ENCODE peak calls at places on chromosome 9, in six cellular contexts. Z is K562, U is A549, H is HepG2, A is IMR-90, V is GM12878. G is an unnamed sample.

GRCh38 chr9:124721109-124721850 is 49.8 kb downstream of the NR6A1 start:
- DNase-seq in Z (no peak), U (peak), H (peak), A (peak), V (no peak), G (no peak)

GRCh38 chr9:128026255-128027165 is 40.6 kb downstream of the NAIF1 start:
- DNase-seq in Z (no peak), U (peak), H (no peak), A (no peak), V (peak), G (no peak)

GRCh38 chr9:88085481-88085880 is 52.8 kb downstream of the SPATA31C2 start:
- DNase-seq in Z (peak), U (no peak), H (no peak), A (no peak), V (no peak), G (no peak)

GRCh38 chr9:2599896-2600295 is 21.7 kb upstream of the VLDLR start:
- DNase-seq in Z (no peak), U (no peak), H (no peak), A (peak), V (no peak), G (no peak)

GRCh38 chr9:124792976-124793594 is 16.2 kb downstream of the OLFML2A start:
- DNase-seq in Z (no peak), U (no peak), H (no peak), A (peak), V (no peak), G (no peak)

GRCh38 chr9:128735373-128735772 is 11.4 kb upstream of the ZDHHC12 start:
- DNase-seq in Z (no peak), U (no peak), H (no peak), A (no peak), V (no peak), G (no peak)

GRCh38 chr9:33939924-33940874 is 108.5 kb downstream of the UBAP2 start:
- DNase-seq in Z (no peak), U (peak), H (peak), A (no peak), V (no peak), G (no peak)

GRCh38 chr9:135508211-135508820 is 7.8 kb downstream of the MRPS2 start:
- DNase-seq in Z (no peak), U (no peak), H (no peak), A (no peak), V (no peak), G (no peak)

DNA sequence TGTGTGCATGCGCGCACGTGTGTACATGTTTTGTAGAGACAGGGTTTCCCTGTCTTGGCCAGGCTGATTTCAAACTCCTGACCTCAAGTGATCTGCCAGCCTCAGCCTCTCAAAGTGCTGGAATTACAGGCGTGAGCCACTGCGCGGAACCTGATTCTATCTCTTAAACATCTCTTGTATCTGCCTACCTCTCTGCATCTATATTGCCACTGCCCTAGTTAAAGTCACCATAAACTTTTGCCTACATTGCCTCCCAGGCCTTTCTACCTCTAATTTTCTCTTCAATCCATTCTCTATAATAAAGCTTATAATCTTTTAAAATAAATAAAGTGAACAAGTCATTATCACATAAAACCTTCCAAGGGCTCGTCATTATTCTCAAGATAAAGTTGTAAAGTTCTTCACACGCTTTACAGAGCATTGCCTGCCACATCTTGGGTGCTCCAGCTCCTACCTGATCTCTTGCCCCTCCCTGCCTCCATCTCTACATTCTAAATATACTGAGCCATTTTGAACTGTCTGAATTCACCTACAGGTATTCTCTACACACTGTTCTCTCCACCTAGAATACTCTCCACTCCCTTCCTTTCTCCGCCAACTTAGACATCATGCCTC is 15.0 kb downstream of the TRPM6 start:
- DNase-seq in Z (no peak), U (no peak), H (no peak), A (no peak), V (no peak), G (no peak)
- TF ChIP-seq BHLHE40 in Z (no peak), U (no peak), H (no peak), A (no peak), V (no peak), G (no peak)

DNA sequence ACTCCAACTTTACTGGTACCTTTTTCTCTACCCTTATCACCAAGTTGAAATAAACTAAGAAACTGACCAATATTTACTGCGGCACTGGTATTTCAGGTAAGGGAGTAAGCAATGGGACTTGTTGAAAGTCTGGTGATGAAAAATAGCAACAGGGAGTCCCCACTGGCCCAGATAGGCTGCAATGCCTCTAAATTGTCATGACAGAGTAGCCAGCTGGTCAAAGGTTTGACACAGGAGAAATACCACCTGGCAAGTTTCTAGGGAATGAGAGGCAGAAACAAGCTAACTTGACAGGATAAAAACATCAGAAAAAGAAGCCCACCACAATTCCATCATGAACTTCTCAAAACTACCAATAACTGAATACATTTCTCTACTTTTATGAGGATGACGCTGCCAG is 99.9 kb downstream of the STRBP start:
- DNase-seq in Z (no peak), U (no peak), H (no peak), A (no peak), V (no peak), G (no peak)
- TF ChIP-seq BHLHE40 in Z (no peak), U (no peak), H (no peak), A (no peak), V (no peak), G (no peak)

GRCh38 chr9:73270967-73271722 is 119.5 kb downstream of the ANXA1 start:
- DNase-seq in Z (no peak), U (peak), H (peak), A (peak), V (no peak), G (no peak)

GRCh38 chr9:73265876-73266275 is 114.2 kb downstream of the ANXA1 start:
- DNase-seq in Z (no peak), U (no peak), H (no peak), A (no peak), V (no peak), G (no peak)

GRCh38 chr9:73264636-73265035 is 113.0 kb downstream of the ANXA1 start:
- DNase-seq in Z (no peak), U (no peak), H (no peak), A (no peak), V (no peak), G (no peak)

GRCh38 chr9:73269430-73270101 is 117.9 kb downstream of the ANXA1 start:
- DNase-seq in Z (no peak), U (peak), H (peak), A (peak), V (no peak), G (no peak)
- TF ChIP-seq BHLHE40 in Z (no peak), U (no peak), H (no peak), A (no peak), V (no peak), G (no peak)

GRCh38 chr9:119726035-119726434 is 356.8 kb upstream of the BRINP1 start:
- DNase-seq in Z (no peak), U (no peak), H (no peak), A (no peak), V (no peak), G (no peak)

GRCh38 chr9:119722384-119722783 is 353.1 kb upstream of the BRINP1 start:
- DNase-seq in Z (no peak), U (no peak), H (no peak), A (no peak), V (no peak), G (no peak)
- TF ChIP-seq BHLHE40 in Z (no peak), U (no peak), H (no peak), A (no peak), V (no peak), G (no peak)

DNA sequence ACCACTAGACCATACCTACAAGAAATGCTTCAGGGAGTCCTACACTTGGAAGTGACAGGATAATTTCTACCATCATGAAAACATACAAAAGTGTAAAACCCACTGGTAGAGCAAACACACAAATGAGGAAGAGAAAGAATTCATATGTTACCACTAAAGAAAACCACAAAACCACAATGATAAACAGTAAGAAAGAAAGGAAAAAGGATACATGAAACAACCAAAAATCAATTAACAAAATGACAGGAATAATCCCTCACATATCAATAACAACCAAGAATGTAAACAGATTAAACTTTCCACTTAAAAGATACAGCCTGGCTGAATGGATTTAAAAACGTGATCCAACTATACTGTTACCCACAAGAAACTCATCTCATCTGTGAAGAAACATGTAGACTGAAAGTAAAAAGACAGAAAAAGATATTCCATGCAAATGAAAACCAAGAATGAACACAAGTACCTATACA is 83.4 kb downstream of the LPAR1 start:
- DNase-seq in Z (no peak), U (no peak), H (no peak), A (peak), V (no peak), G (no peak)
- TF ChIP-seq BHLHE40 in Z (no peak), U (no peak), H (no peak), A (peak), V (peak), G (no peak)

DNA sequence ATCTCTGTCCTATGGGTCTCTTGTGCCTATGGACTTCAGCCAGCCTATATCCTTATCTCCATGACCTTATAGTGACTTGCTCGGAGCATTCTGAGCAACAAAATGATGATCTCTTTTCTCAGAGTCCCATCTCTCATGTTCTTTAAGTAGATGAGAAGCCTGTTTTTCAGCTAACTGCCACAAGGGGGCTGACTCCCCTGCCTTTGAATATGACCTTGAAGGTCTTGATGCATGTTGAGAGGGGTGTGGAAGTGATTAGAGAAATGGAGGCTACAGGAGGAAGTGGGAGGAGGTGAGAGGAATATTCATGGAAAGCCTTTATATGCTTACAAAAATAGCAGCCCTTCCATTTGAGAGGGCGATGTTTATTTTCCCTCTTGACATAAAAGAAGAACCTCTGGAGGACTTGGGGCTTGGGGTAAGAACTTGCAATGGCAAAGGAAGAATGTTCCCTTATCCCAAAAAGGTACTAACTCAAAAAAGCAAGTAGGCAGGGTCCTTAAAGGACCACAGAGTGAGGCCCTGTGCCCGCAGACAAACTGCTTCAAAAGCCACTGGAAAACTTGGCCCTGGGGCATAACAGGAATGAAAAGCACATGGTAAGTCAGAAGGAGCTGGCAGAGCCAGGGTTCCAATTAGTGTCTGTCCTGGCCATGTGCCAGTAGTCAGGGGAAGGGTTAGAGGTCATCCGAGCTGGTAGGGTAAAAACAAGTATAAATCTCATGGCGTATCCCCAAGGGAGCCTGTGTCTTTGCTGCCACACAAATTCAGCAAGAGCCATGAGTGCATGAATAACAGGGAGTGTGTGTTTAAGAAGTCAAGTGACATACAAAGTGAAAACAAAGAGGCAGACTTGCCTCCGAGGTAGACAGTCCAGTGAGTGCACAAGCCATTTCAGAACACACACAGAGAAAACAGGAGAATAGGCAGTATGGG is 39.1 kb downstream of the FGD3 start:
- DNase-seq in Z (no peak), U (peak), H (no peak), A (no peak), V (no peak), G (no peak)
- TF ChIP-seq BHLHE40 in Z (no peak), U (no peak), H (no peak), A (no peak), V (no peak), G (no peak)

GRCh38 chr9:6735422-6735821 is 22.4 kb upstream of the KDM4C start:
- DNase-seq in Z (no peak), U (no peak), H (no peak), A (no peak), V (no peak), G (no peak)

GRCh38 chr9:6739218-6739617 is 18.6 kb upstream of the KDM4C start:
- DNase-seq in Z (no peak), U (peak), H (peak), A (peak), V (no peak), G (peak)

GRCh38 chr9:6733243-6733642 is 24.5 kb upstream of the KDM4C start:
- DNase-seq in Z (no peak), U (no peak), H (no peak), A (no peak), V (no peak), G (no peak)

GRCh38 chr9:6733831-6734230 is 23.9 kb upstream of the KDM4C start:
- DNase-seq in Z (no peak), U (no peak), H (no peak), A (no peak), V (no peak), G (no peak)
- TF ChIP-seq BHLHE40 in Z (no peak), U (no peak), H (no peak), A (no peak), V (no peak), G (no peak)

GRCh38 chr9:27655454-27655853 is 82.2 kb upstream of the C9orf72 start:
- DNase-seq in Z (no peak), U (no peak), H (no peak), A (no peak), V (no peak), G (no peak)
- TF ChIP-seq BHLHE40 in Z (no peak), U (no peak), H (no peak), A (no peak), V (no peak), G (no peak)

GRCh38 chr9:86242012-86242411 is 17.4 kb downstream of the C9orf153 start:
- DNase-seq in Z (no peak), U (no peak), H (no peak), A (no peak), V (no peak), G (no peak)
- TF ChIP-seq BHLHE40 in Z (no peak), U (no peak), H (no peak), A (no peak), V (no peak), G (no peak)